ENCODE peak calls at places on chromosomes 1 and 21, in four cellular contexts. H is HepG2, D is SK-N-SH, U is K562. G is an unnamed sample.

GRCh38 chr1:166974647-166975345 is 544 bp downstream of the ILDR2 start:
- DNase-seq in H (no peak), D (no peak), U (no peak), G (no peak)

GRCh38 chr21:27477321-27477720 is 510.4 kb upstream of the ADAMTS5 start:
- DNase-seq in H (no peak), D (no peak), U (no peak), G (no peak)

GRCh38 chr1:241770115-241770514 is 77.9 kb upstream of the EXO1 start:
- DNase-seq in D (no peak), H (no peak), U (peak; percentile 71), G (no peak)

GRCh38 chr21:42306366-42307035 is 8.7 kb downstream of the TFF3 start:
- DNase-seq in H (no peak), D (no peak), U (no peak), G (no peak)

GRCh38 chr1:183247066-183247465 is 61.0 kb downstream of the LAMC2 start:
- DNase-seq in D (no peak), U (no peak), H (no peak), G (no peak)

GRCh38 chr1:184509105-184509504 is 122.3 kb downstream of the C1orf21 start:
- DNase-seq in U (no peak), D (no peak), H (no peak), G (no peak)

GRCh38 chr1:243254233-243254926 is 701 bp downstream of the CEP170 start:
- DNase-seq in U (peak; percentile 91), D (peak; percentile 77), H (peak; percentile 34), G (no peak)

GRCh38 chr1:197924516-197925123 is 7.4 kb downstream of the LHX9 start:
- DNase-seq in D (peak; percentile 74), H (peak; percentile 53), U (peak; percentile 79), G (peak; percentile 51)

GRCh38 chr1:55959136-55959548 is 620.2 kb downstream of the PLPP3 start:
- DNase-seq in D (no peak), U (no peak), H (no peak), G (no peak)

GRCh38 chr1:204760350-204761134 is 75.0 kb upstream of the LRRN2 start:
- DNase-seq in H (no peak), D (no peak), U (no peak), G (no peak)

GRCh38 chr1:63408331-63408730 is 40.9 kb downstream of the ALG6 start:
- DNase-seq in D (no peak), U (no peak), H (no peak), G (no peak)

GRCh38 chr21:31554511-31555022 is 104.9 kb upstream of the SOD1 start:
- DNase-seq in U (no peak), H (no peak), D (no peak), G (peak; percentile 39)

GRCh38 chr1:244992833-244993232 is 128.5 kb upstream of the HNRNPU start:
- DNase-seq in U (no peak), H (no peak), D (no peak), G (no peak)

GRCh38 chr1:58119971-58120370 is 426.6 kb downstream of the OMA1 start:
- DNase-seq in D (no peak), H (no peak), U (no peak), G (no peak)

GRCh38 chr1:153954826-153955225 is 3.6 kb downstream of the CRTC2 start:
- DNase-seq in U (no peak), D (no peak), H (no peak), G (no peak)

GRCh38 chr21:15730484-15731242 is 881 bp downstream of the USP25 start:
- DNase-seq in U (peak; percentile 32), D (no peak), H (no peak), G (no peak)

GRCh38 chr1:210477328-210477924 is 148.7 kb downstream of the HHAT start:
- DNase-seq in U (peak; percentile 4), H (no peak), D (no peak), G (peak; percentile 2)

GRCh38 chr1:55225228-55225627 is 10.1 kb upstream of the USP24 start:
- DNase-seq in H (no peak), D (no peak), U (no peak), G (no peak)

GRCh38 chr1:193831465-193831864 is 645.1 kb upstream of the B3GALT2 start:
- DNase-seq in H (no peak), U (no peak), D (no peak), G (no peak)

GRCh38 chr1:12067900-12068821 is 5.1 kb downstream of the TNFRSF8 start:
- DNase-seq in D (no peak), U (peak; percentile 70), H (no peak), G (no peak)

GRCh38 chr1:116983678-116984077 is 17.9 kb upstream of the CD101 start:
- DNase-seq in D (no peak), U (no peak), H (no peak), G (no peak)

GRCh38 chr1:11143907-11144306 is 44.2 kb upstream of the EXOSC10 start:
- DNase-seq in U (no peak), D (no peak), H (no peak), G (no peak)

GRCh38 chr1:22745675-22746585 is 35.3 kb downstream of the EPHB2 start:
- DNase-seq in D (peak; percentile 69), U (no peak), H (peak; percentile 63), G (no peak)

GRCh38 chr1:181112071-181112929 is 23.8 kb downstream of the IER5 start:
- DNase-seq in H (peak; percentile 97), D (no peak), U (peak; percentile 88), G (peak; percentile 96)

GRCh38 chr1:14529436-14529835 is 69.0 kb upstream of the KAZN start:
- DNase-seq in D (no peak), H (no peak), U (no peak), G (no peak)

GRCh38 chr1:232880354-232880753 is 70.1 kb upstream of the NTPCR start:
- DNase-seq in U (peak; percentile 47), H (peak; percentile 5), D (peak; percentile 40), G (peak; percentile 50)

GRCh38 chr21:46111857-46112730 is 14.2 kb downstream of the COL6A2 start:
- DNase-seq in H (no peak), U (no peak), D (peak; percentile 11), G (no peak)

GRCh38 chr21:34979383-34979782 is 69.7 kb downstream of the RUNX1 start:
- DNase-seq in D (no peak), U (no peak), H (no peak), G (no peak)

GRCh38 chr1:95117207-95118018 is at the start of gene TLCD4:
- DNase-seq in D (peak; percentile 88), U (peak; percentile 81), H (peak; percentile 25), G (peak; percentile 35)

GRCh38 chr1:38083541-38083940 is 36.9 kb upstream of the POU3F1 start:
- DNase-seq in U (no peak), D (no peak), H (no peak), G (no peak)

GRCh38 chr1:17498214-17498613 is 41.3 kb upstream of the ARHGEF10L start:
- DNase-seq in U (no peak), H (peak; percentile 50), D (no peak), G (no peak)

GRCh38 chr1:209601809-209602657 is 18.5 kb downstream of the CAMK1G start:
- DNase-seq in U (peak; percentile 41), H (peak; percentile 3), D (peak; percentile 55), G (peak; percentile 52)

GRCh38 chr1:228289239-228289849 is 81.5 kb downstream of the OBSCN start:
- DNase-seq in D (no peak), H (no peak), U (no peak), G (no peak)

GRCh38 chr1:209884665-209885117 is 53.3 kb upstream of the SYT14 start:
- DNase-seq in U (peak; percentile 75), H (peak; percentile 16), D (no peak), G (peak; percentile 81)

GRCh38 chr21:42121792-42122191 is 50.7 kb downstream of the UMODL1 start:
- DNase-seq in U (no peak), D (no peak), H (no peak), G (no peak)

GRCh38 chr21:44677881-44678280 is 4.1 kb downstream of the KRTAP12-1 start:
- DNase-seq in U (no peak), D (no peak), H (no peak), G (no peak)

GRCh38 chr21:45549670-45550463 is 7.6 kb upstream of the SLC19A1 start:
- DNase-seq in U (no peak), D (peak; percentile 54), H (no peak), G (no peak)

GRCh38 chr21:45877821-45878469 is 103.6 kb upstream of the COL6A1 start:
- DNase-seq in D (peak; percentile 59), H (no peak), U (no peak), G (no peak)

GRCh38 chr1:44031051-44031899 is at the start of gene SLC6A9:
- DNase-seq in D (peak; percentile 54), U (peak; percentile 84), H (peak; percentile 31), G (no peak)
- TF ChIP-seq ELF1 in D (no peak), U (no peak), H (no peak), G (no peak)

GRCh38 chr1:7224644-7225043 is 439.4 kb downstream of the CAMTA1 start:
- DNase-seq in H (no peak), U (peak; percentile 28), D (no peak), G (peak; percentile 37)

GRCh38 chr1:7221823-7222462 is 436.7 kb downstream of the CAMTA1 start:
- DNase-seq in H (no peak), U (no peak), D (no peak), G (no peak)

GRCh38 chr1:7224081-7224534 is 438.9 kb downstream of the CAMTA1 start:
- DNase-seq in U (no peak), D (no peak), H (no peak), G (no peak)

GRCh38 chr1:7222616-7223015 is 437.4 kb downstream of the CAMTA1 start:
- DNase-seq in H (no peak), U (no peak), D (no peak), G (no peak)

DNA sequence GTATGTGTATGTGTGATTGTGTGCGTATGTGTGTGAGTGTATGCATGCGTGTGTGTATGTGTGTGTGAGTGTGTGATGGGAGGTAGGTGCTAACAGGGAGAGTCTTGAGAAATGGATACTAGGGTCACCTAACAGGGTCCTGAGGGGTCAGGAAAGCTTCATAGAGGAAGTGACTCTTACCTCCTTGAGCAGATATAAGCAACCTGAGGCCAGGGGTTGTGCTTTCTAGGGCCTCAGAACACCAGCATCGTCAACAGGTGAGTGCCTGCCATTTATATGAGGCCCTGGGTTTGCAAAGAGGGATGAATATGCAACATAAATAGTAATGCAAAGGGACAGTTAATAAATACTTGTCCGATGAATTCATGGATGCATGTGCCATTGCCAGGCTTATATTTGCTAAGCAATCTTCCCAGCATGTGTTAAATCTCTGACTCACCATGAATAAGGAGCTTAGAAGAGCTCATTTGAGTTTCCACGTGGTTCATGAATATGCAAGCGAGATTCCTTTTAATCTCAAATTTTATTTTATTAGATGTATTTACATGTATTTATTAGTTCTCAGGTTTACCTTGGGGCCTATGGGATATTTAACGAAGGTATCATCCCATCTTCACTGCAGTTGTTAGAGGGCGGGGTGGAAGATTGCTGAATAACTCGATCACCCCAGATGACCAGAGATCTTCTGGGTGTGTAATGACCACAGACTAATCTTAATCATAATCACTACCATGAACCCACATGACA is 438.3 kb downstream of the CAMTA1 start:
- DNase-seq in D (no peak), U (no peak), H (no peak), G (no peak)
- TF ChIP-seq ELF1 in D (no peak), U (no peak), H (no peak), G (no peak)

DNA sequence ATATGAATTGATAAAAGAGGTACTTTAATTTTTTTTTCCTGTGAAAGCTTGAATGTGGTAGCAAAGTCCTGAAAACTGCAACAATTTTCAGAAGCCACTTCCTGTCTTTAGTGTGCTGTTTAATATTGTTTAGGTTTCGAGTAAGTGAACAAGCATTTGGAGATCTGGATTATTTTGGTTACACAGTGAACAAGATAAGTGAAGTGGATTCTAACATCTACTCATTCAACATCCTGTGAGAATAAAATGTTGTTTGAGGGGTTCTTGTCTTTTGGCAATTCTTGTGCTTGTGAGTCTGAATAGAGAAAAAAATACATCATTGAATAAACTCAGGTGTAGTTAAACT is 35.2 kb upstream of the PLA2G4A start:
- DNase-seq in H (no peak), D (no peak), U (no peak), G (no peak)
- TF ChIP-seq ELF1 in H (no peak), D (no peak), U (no peak), G (no peak)

GRCh38 chr1:53736290-53736689 is 2.7 kb downstream of the GLIS1 start:
- DNase-seq in H (no peak), D (no peak), U (no peak), G (no peak)
- TF ChIP-seq ELF1 in H (no peak), D (no peak), U (no peak), G (no peak)